ENCODE peak calls at places on chromosomes 7 and 10, in four cellular contexts. K, E, N and H are unnamed samples.
A peak's percentile ranks its signal among the peaks of the same experiment; 100 is the strongest.

GRCh38 chr7:80770061-80770460 is 131.6 kb downstream of the CD36 start:
- DNase-seq in N (no peak), K (no peak), E (no peak), H (no peak)

GRCh38 chr7:111238891-111239290 is 148.0 kb downstream of the LRRN3 start:
- DNase-seq in E (no peak), N (no peak), K (no peak), H (no peak)

GRCh38 chr10:77428776-77429395 is 208.7 kb downstream of the KCNMA1 start:
- DNase-seq in N (peak; percentile 65), K (no peak), E (peak; percentile 21), H (no peak)

GRCh38 chr10:107966817-107967216 is 802.3 kb upstream of the SORCS1 start:
- DNase-seq in K (no peak), E (no peak), N (no peak), H (no peak)

GRCh38 chr7:47648301-47648900 is 66.5 kb upstream of the TNS3 start:
- DNase-seq in E (no peak), K (no peak), N (no peak), H (no peak)

GRCh38 chr10:11595395-11595692 is 16.1 kb downstream of the USP6NL start:
- DNase-seq in K (no peak), E (no peak), N (no peak), H (no peak)

GRCh38 chr10:34286136-34286739 is 528.9 kb downstream of the PARD3 start:
- DNase-seq in E (no peak), K (no peak), N (no peak), H (no peak)

GRCh38 chr7:113285411-113285810 is 167.1 kb upstream of the SMIM30 start:
- DNase-seq in E (no peak), N (no peak), K (no peak), H (no peak)

GRCh38 chr10:69636626-69637550 is 6.8 kb downstream of the FAM241B start:
- DNase-seq in K (no peak), N (no peak), E (no peak), H (no peak)

GRCh38 chr10:18020523-18020922 is 68.8 kb downstream of the SLC39A12 start:
- DNase-seq in E (no peak), N (no peak), K (no peak), H (no peak)

GRCh38 chr7:76051840-76052239 is 3.9 kb downstream of the MDH2 start:
- DNase-seq in K (no peak), E (no peak), N (no peak), H (no peak)

GRCh38 chr10:28532223-28532508 is 752 bp upstream of the WAC start:
- DNase-seq in N (no peak), K (no peak), E (no peak), H (peak; percentile 45)

GRCh38 chr7:13749666-13750065 is 239.8 kb downstream of the ETV1 start:
- DNase-seq in E (no peak), K (no peak), N (no peak), H (no peak)

GRCh38 chr10:61836888-61837747 is 64.4 kb upstream of the ARID5B start:
- DNase-seq in K (no peak), N (no peak), E (no peak), H (no peak)

GRCh38 chr10:35236739-35237138 is 99.6 kb upstream of the CCNY start:
- DNase-seq in K (no peak), N (no peak), E (no peak), H (no peak)

GRCh38 chr7:158056761-158057160 is 530.9 kb downstream of the PTPRN2 start:
- DNase-seq in N (no peak), K (no peak), E (no peak), H (no peak)

GRCh38 chr10:127980898-127981297 is 74.0 kb downstream of the PTPRE start:
- DNase-seq in N (no peak), E (no peak), K (no peak), H (no peak)

DNA sequence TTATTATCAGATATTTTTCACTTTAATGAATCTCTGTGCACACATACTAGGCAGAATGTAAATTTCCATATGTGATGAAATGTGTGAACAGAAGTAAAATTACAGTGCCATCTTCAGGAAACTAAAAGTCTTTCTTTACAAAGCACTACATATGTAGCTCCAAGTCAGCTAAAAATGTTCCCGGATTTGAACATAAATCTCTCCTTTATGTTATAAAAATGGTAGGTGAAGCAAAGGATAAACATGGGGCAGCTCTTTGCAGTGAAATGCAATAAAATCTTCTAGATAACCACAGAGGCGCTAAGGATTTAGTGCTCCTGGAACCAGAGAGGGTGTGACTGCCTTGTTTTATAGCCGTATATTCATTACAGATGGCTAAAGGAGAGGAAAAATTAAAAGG is 104.9 kb upstream of the C7orf33 start:
- DNase-seq in K (no peak), E (no peak), N (no peak), H (no peak)
- TF ChIP-seq CTCF in K (no peak), E (no peak), N (no peak), H (no peak)

GRCh38 chr7:121352323-121352722 is 23.5 kb downstream of the WNT16 start:
- DNase-seq in N (no peak), K (no peak), E (no peak), H (no peak)

GRCh38 chr7:121351682-121352081 is 22.9 kb downstream of the WNT16 start:
- DNase-seq in N (no peak), K (no peak), E (no peak), H (no peak)
- TF ChIP-seq CTCF in N (no peak), K (no peak), E (peak; percentile 28), H (no peak)

GRCh38 chr10:73060173-73060572 is 36.5 kb downstream of the P4HA1 start:
- DNase-seq in N (no peak), K (no peak), E (no peak), H (no peak)

GRCh38 chr10:73058057-73058591 is 38.5 kb downstream of the P4HA1 start:
- DNase-seq in K (no peak), E (no peak), N (no peak), H (no peak)

GRCh38 chr10:73065441-73065840 is 31.2 kb downstream of the P4HA1 start:
- DNase-seq in E (no peak), K (no peak), N (no peak), H (no peak)

GRCh38 chr10:73061743-73062142 is 34.9 kb downstream of the P4HA1 start:
- DNase-seq in E (no peak), N (no peak), K (no peak), H (no peak)

GRCh38 chr10:73060738-73061635 is 35.7 kb downstream of the P4HA1 start:
- DNase-seq in N (no peak), K (no peak), E (no peak), H (no peak)
- TF ChIP-seq CTCF in N (no peak), K (no peak), E (peak; percentile 64), H (peak; percentile 45)

DNA sequence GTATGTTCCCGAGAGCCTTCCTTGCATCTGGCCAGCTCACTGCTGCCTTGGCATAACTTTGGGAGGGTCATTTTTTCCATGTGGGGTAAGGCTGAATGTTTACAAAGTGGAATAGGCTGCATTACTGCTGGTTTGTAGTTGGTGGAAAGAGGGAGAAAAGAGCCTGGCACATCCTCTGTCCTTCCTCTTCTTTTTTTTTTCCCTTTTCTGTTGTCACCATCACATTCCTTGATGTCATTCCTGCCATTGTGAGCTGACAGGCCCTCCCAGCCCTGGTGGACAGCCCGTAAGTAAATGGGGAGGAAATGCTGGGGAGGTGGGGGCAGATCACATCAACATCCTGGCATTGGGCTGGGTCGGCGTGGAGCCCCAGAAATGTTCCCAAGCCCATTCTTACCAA is at the start of gene GARIN1A:
- DNase-seq in E (no peak), K (no peak), N (no peak), H (no peak)
- TF ChIP-seq CTCF in E (no peak), K (no peak), N (no peak), H (peak; percentile 0)

DNA sequence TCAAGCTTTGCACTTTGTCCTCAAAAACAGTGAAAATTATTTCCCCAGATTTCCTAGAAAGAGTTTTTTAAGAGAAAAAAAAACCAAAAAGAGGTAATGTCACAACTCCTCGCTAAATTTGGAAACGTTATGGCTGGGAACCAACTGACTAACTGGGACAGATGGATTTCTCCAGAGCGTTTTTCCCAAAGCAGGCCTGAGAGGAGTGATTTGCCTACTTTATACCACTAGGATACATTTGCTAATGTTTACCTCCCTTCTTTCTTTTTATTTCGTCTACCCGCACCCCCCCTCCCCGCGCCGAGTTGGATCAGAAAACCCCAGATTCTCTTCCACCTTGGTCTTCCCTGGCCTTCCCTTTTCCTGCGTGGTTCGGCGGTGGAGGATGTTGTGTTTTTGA is 7.2 kb downstream of the CPA2 start:
- DNase-seq in E (no peak), K (no peak), N (no peak), H (no peak)
- TF ChIP-seq CTCF in E (no peak), K (no peak), N (no peak), H (no peak)

DNA sequence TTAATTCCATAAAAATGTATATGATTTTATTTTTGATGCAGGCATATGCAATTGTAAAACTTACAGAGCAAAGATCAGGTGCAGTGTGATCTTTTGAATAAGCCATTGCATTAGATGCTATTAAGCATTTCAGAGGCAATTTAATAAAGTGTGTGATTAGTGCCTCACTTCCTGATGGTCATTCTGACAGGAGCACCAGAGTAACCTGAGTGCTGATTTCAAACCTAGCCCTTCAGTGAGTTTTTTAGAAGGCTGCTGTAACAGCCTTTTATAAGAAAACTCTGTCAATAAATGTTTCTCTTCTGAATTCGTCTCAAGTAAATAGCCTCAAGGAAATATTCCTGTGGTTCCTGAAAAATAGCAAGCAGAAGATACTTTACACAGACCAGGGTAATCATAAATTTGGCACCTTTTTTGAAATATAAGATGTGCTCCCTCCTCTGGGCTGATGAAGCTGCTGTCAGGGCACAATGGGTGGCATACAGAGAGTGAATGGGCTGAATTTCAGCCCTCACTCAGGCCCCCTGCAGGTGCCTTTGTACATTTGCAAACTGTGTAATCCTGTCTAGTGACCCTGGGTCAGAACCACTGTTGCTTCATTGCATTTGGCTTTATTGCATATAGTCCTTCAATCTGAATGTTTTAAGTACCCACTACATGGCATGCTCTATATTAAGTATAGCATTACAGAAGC is 193.7 kb upstream of the CSTF2T start:
- DNase-seq in N (no peak), E (no peak), K (no peak), H (no peak)
- TF ChIP-seq CTCF in N (no peak), E (peak; percentile 46), K (no peak), H (no peak)

GRCh38 chr10:78716034-78716660 is 352.6 kb upstream of the ZMIZ1 start:
- DNase-seq in K (no peak), N (no peak), E (no peak), H (no peak)

GRCh38 chr10:78720091-78720490 is 348.7 kb upstream of the ZMIZ1 start:
- DNase-seq in E (no peak), N (no peak), K (no peak), H (no peak)

GRCh38 chr10:78719276-78719675 is 349.5 kb upstream of the ZMIZ1 start:
- DNase-seq in K (no peak), N (no peak), E (no peak), H (no peak)

GRCh38 chr10:78717200-78717599 is 351.6 kb upstream of the ZMIZ1 start:
- DNase-seq in E (no peak), N (no peak), K (no peak), H (no peak)

GRCh38 chr10:78718032-78718572 is 350.7 kb upstream of the ZMIZ1 start:
- DNase-seq in N (no peak), K (no peak), E (no peak), H (no peak)
- TF ChIP-seq CTCF in N (no peak), K (no peak), E (no peak), H (no peak)

DNA sequence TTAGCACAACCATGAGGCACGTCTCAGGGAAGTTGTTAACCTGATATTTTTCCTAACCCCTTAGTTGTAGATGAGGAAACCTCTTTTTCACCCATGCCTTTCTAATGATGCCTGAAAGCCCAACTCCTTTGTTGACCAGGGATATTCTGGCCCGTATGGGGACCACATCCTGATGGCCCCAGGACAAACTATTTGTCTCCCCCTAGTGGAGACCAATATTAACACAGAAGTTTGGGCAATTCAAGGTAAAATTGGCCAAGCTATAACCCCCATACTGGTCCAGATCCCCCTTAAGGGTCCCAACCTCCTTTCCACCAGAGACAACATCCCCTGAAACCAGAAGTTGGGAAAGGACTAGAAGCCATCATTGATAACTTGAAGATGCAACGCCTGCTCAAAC is 893.3 kb downstream of the SORCS1 start:
- DNase-seq in N (no peak), E (no peak), K (no peak), H (no peak)
- TF ChIP-seq CTCF in N (no peak), E (no peak), K (no peak), H (no peak)